ENCODE peak calls at places on chromosomes 6 and 20, in ten cellular contexts. B is psoas muscle; L is glutamatergic neuron; C is fibroblast of the aortic adventitia; E is GM19239; F is MM.1S; H is HEK293T; Q is NCI-H345; R is HT1080; J is stimulated activated CD4-positive, alpha-beta T cell treated with anti-CD3 and anti-CD28 coated beads, TNF-alpha, amount 100 ng/mL, for 24 hours. G is an unnamed sample.

GRCh38 chr6:44304282-44305199 is 8.6 kb downstream of the AARS2 start:
- DNase-seq in F (peak; percentile 20), J (no peak), R (peak; percentile 48), B (peak; percentile 61), Q (peak; percentile 16), L (peak; percentile 62), E (peak; percentile 46), C (peak; percentile 28), H (peak; percentile 70), G (peak; percentile 75)

GRCh38 chr6:69867075-69867911 is 937 bp downstream of the COL19A1 start:
- DNase-seq in R (peak; percentile 23), L (peak; percentile 87), F (peak; percentile 74), B (peak; percentile 78), H (peak; percentile 65), J (peak; percentile 15), E (no peak), Q (peak; percentile 49), C (peak; percentile 6), G (peak; percentile 90)

GRCh38 chr20:33733654-33734576 is 2.1 kb downstream of the ZNF341 start:
- DNase-seq in Q (peak; percentile 7), L (no peak), R (no peak), H (no peak), B (no peak), F (peak; percentile 29), E (peak; percentile 13), C (peak; percentile 81), J (no peak), G (no peak)

GRCh38 chr6:105359419-105360366 is 43.2 kb downstream of the PREP start:
- DNase-seq in E (no peak), C (peak; percentile 94), H (no peak), B (no peak), R (peak; percentile 81), F (no peak), L (no peak), J (no peak), Q (no peak), G (no peak)

GRCh38 chr6:145332001-145332400 is 403.3 kb downstream of the EPM2A start:
- DNase-seq in B (no peak), E (no peak), R (no peak), C (no peak), J (no peak), H (no peak), L (no peak), F (no peak), Q (no peak), G (no peak)

GRCh38 chr6:148934534-148934933 is 187.7 kb downstream of the UST start:
- DNase-seq in B (peak; percentile 50), L (no peak), C (peak; percentile 66), F (no peak), R (peak; percentile 26), E (no peak), J (no peak), H (no peak), Q (no peak), G (peak; percentile 74)

GRCh38 chr20:58706150-58706892 is 13.7 kb downstream of the NPEPL1 start:
- DNase-seq in B (peak; percentile 25), L (no peak), J (no peak), H (no peak), Q (no peak), F (no peak), C (no peak), E (no peak), R (no peak), G (peak; percentile 53)

GRCh38 chr20:41774291-41774690 is 156.1 kb upstream of the CHD6 start:
- DNase-seq in Q (no peak), L (no peak), H (no peak), F (peak; percentile 58), J (no peak), R (no peak), C (no peak), B (no peak), E (no peak), G (no peak)

GRCh38 chr20:52190437-52191131 is 995 bp downstream of the ZFP64 start:
- DNase-seq in J (peak; percentile 6), E (peak; percentile 49), F (peak; percentile 74), R (peak; percentile 45), C (peak; percentile 25), B (no peak), Q (peak; percentile 70), L (peak; percentile 26), H (peak; percentile 53), G (no peak)

GRCh38 chr6:20341564-20341963 is 60.1 kb upstream of the E2F3 start:
- DNase-seq in J (no peak), C (no peak), R (no peak), E (no peak), Q (no peak), B (no peak), L (no peak), H (no peak), F (no peak), G (no peak)